ENCODE peak calls at places on chromosomes 4 and X, in eight cellular contexts. E, A, Y, V, N, S, K and X are unnamed samples.

GRCh38 chrX:39196192-39197102 is 395.2 kb downstream of the MID1IP1 start:
- DNase-seq in E (no peak), A (no peak), Y (no peak), V (no peak), N (peak; percentile 12), S (no peak), K (no peak), X (no peak)

GRCh38 chrX:22122510-22122909 is 90.4 kb downstream of the PHEX start:
- DNase-seq in E (peak; percentile 67), A (peak; percentile 73), Y (no peak), V (no peak), N (no peak), S (no peak), K (no peak), X (no peak)

GRCh38 chr4:825063-825968 is 613 bp downstream of the CPLX1 start:
- DNase-seq in E (peak; percentile 47), A (peak; percentile 97), Y (no peak), V (peak; percentile 13), N (no peak), S (peak; percentile 79), K (no peak), X (no peak)

GRCh38 chr4:2087170-2087569 is 28.0 kb downstream of the NAT8L start:
- DNase-seq in E (no peak), A (peak; percentile 22), Y (no peak), V (no peak), N (no peak), S (no peak), K (no peak), X (no peak)

GRCh38 chr4:5890063-5890727 is 2.7 kb downstream of the CRMP1 start:
- DNase-seq in E (no peak), A (peak; percentile 92), Y (no peak), V (no peak), N (no peak), S (peak; percentile 96), K (no peak), X (peak; percentile 75)

GRCh38 chrX:40433160-40433559 is 147.6 kb upstream of the ATP6AP2 start:
- DNase-seq in E (no peak), A (no peak), Y (no peak), V (no peak), N (no peak), S (no peak), K (no peak), X (no peak)

GRCh38 chr4:74369860-74370259 is 4.9 kb downstream of the EREG start:
- DNase-seq in E (no peak), A (no peak), Y (no peak), V (no peak), N (no peak), S (no peak), K (no peak), X (no peak)

GRCh38 chr4:15755321-15755750 is 22.8 kb upstream of the CD38 start:
- DNase-seq in E (no peak), A (no peak), Y (no peak), V (no peak), N (no peak), S (no peak), K (no peak), X (no peak)

GRCh38 chr4:94889961-94890360 is 132.2 kb downstream of the BMPR1B start:
- DNase-seq in E (no peak), A (no peak), Y (no peak), V (no peak), N (no peak), S (no peak), K (no peak), X (no peak)

GRCh38 chr4:72430050-72430449 is 139.0 kb downstream of the ADAMTS3 start:
- DNase-seq in E (no peak), A (no peak), Y (no peak), V (no peak), N (no peak), S (no peak), K (no peak), X (no peak)

GRCh38 chr4:127852661-127853060 is 28.0 kb upstream of the PLK4 start:
- DNase-seq in E (no peak), A (no peak), Y (no peak), V (no peak), N (no peak), S (no peak), K (no peak), X (no peak)

GRCh38 chrX:12080265-12080664 is 58.0 kb upstream of the FRMPD4 start:
- DNase-seq in E (no peak), A (no peak), Y (no peak), V (no peak), N (no peak), S (peak; percentile 52), K (peak; percentile 6), X (no peak)

GRCh38 chr4:158940276-158940675 is 162.6 kb upstream of the RAPGEF2 start:
- DNase-seq in E (no peak), A (no peak), Y (no peak), V (no peak), N (no peak), S (no peak), K (no peak), X (no peak)

GRCh38 chrX:12011075-12011474 is 127.2 kb upstream of the FRMPD4 start:
- DNase-seq in E (no peak), A (no peak), Y (no peak), V (no peak), N (no peak), S (no peak), K (no peak), X (no peak)

GRCh38 chr4:171118091-171118490 is 695.1 kb upstream of the GALNTL6 start:
- DNase-seq in E (no peak), A (no peak), Y (no peak), V (no peak), N (no peak), S (no peak), K (no peak), X (no peak)

GRCh38 chr4:99028187-99028586 is 32.7 kb downstream of the METAP1 start:
- DNase-seq in E (no peak), A (no peak), Y (no peak), V (no peak), N (no peak), S (no peak), K (no peak), X (no peak)

GRCh38 chrX:18898517-18898916 is 85.4 kb downstream of the PHKA2 start:
- DNase-seq in E (no peak), A (peak; percentile 53), Y (no peak), V (no peak), N (no peak), S (no peak), K (no peak), X (peak; percentile 54)

DNA sequence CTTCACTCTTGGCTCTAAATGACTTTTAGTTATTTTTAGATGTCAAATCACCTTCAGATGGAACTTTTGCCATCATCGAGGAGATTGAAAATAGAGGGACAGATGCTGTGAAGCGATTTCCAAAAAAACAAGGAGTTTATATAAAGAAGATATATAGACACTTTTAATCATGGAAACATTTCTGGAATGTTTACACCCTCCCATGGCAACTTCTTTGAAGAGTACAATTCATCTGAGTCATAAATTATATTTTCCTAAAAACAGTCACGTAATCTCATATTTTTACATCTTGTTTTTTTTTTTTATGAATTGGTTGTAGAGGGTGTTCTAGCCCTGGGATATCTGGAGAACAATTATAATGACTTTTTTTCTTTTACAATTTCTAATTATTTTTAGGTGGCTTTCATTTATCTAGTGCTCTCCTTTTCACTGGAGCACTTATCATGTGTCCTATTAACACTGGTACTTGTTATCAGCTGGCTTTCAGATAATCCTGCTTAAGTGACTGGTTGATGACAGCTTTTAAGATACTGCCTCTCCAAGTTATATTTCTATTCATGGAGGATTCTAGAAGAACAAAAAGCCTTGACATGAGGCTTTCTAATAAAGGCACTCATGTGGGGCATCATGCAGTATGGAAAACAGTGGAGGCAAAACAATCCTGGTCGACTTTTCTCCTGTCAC is 24.9 kb downstream of the PCDH7 start:
- DNase-seq in E (no peak), A (no peak), Y (no peak), V (no peak), N (no peak), S (peak; percentile 9), K (no peak), X (no peak)
- H3K27ac ChIP-seq in E (no peak overlapping the region), A (no peak overlapping the region), Y (peak overlapping the region; percentile 26), V (no peak overlapping the region), N (no peak overlapping the region), S (no peak overlapping the region), K (no peak overlapping the region), X (no peak overlapping the region)

GRCh38 chr4:55397024-55397520 is 1.3 kb downstream of the TMEM165 start:
- DNase-seq in E (no peak), A (peak; percentile 83), Y (no peak), V (no peak), N (no peak), S (no peak), K (no peak), X (no peak)

GRCh38 chr4:55397521-55398321 is 2.0 kb downstream of the TMEM165 start:
- DNase-seq in E (no peak), A (peak; percentile 73), Y (no peak), V (no peak), N (no peak), S (peak; percentile 21), K (no peak), X (no peak)

GRCh38 chr4:55398461-55398860 is 2.7 kb downstream of the TMEM165 start:
- DNase-seq in E (no peak), A (peak; percentile 73), Y (no peak), V (no peak), N (no peak), S (no peak), K (no peak), X (no peak)

GRCh38 chr4:55398966-55399365 is 3.2 kb downstream of the TMEM165 start:
- DNase-seq in E (no peak), A (no peak), Y (no peak), V (no peak), N (no peak), S (peak; percentile 20), K (no peak), X (no peak)

GRCh38 chr4:55399581-55399980 is 3.8 kb downstream of the TMEM165 start:
- DNase-seq in E (no peak), A (no peak), Y (no peak), V (no peak), N (no peak), S (no peak), K (no peak), X (no peak)
- H3K27ac ChIP-seq in E (no peak overlapping the region), A (peak overlapping the region; percentile 92), Y (no peak overlapping the region), V (no peak overlapping the region), N (no peak overlapping the region), S (no peak overlapping the region), K (no peak overlapping the region), X (no peak overlapping the region)

DNA sequence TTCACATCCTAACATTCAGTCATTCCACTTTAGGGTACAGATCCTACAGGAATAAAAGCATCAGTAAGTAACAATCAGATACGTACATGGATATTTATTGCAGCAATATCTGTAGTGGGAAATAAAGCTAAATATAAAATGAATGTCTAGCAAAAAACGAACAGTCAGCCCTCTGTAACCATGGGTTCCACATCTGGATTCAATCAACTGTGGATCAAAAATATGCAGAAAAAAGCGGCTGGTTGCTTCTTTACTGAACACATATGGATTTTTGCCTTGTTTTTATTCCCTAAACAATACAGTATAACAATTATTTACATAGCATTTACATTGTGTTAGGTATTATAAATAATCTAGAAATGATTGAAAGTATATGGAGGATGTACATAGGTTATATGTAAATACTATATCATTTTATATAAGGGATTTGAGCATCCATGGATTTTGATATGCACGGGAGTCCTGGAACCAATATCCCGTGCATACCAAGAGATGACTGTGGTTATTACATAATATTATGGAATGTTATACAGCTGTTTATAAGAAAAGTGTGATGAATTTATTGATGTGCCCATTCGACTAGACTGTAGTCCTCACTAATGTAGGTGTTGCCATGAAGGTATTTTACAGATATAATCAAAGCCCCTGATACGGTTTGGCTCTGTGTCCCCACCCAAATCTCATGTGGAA is 132.8 kb downstream of the ARHGEF9 start:
- DNase-seq in E (no peak), A (no peak), Y (no peak), V (no peak), N (no peak), S (no peak), K (no peak), X (no peak)
- H3K27ac ChIP-seq in E (no peak overlapping the region), A (no peak overlapping the region), Y (no peak overlapping the region), V (no peak overlapping the region), N (no peak overlapping the region), S (no peak overlapping the region), K (no peak overlapping the region), X (no peak overlapping the region)

GRCh38 chr4:118969359-118969758 is 80.7 kb downstream of the SYNPO2 start:
- DNase-seq in E (peak; percentile 72), A (no peak), Y (peak; percentile 51), V (no peak), N (no peak), S (peak; percentile 44), K (peak; percentile 8), X (no peak)
- H3K27ac ChIP-seq in E (peak overlapping the region; percentile 95), A (no peak overlapping the region), Y (peak overlapping the region; percentile 78), V (no peak overlapping the region), N (no peak overlapping the region), S (no peak overlapping the region), K (no peak overlapping the region), X (no peak overlapping the region)